ENCODE peak calls at places on chromosomes 2 and 18, in ten cellular contexts. F is iPS DF 6.9, V is GM12865, D is brain microvascular endothelial cell, Z is hepatocyte, M is cardiac muscle cell, R is psoas muscle, U is H7, Y is lower leg skin, C is skeletal muscle cell. W is an unnamed sample.
A peak's percentile ranks its signal among the peaks of the same experiment; 100 is the strongest.

GRCh38 chr2:216551234-216551633 is 52.6 kb downstream of the RPL37A start:
- DNase-seq in F (no peak), V (no peak), D (peak; percentile 58), Z (no peak), M (peak; percentile 74), R (no peak), U (no peak), Y (no peak), C (peak; percentile 78), W (no peak)

GRCh38 chr18:28711096-28711495 is 534.2 kb upstream of the CDH2 start:
- DNase-seq in F (no peak), V (no peak), D (no peak), Z (no peak), M (no peak), R (no peak), U (no peak), Y (no peak), C (no peak), W (no peak)

GRCh38 chr2:64607381-64607780 is 46.3 kb downstream of the SERTAD2 start:
- DNase-seq in F (no peak), V (no peak), D (no peak), Z (no peak), M (no peak), R (no peak), U (no peak), Y (no peak), C (no peak), W (no peak)

GRCh38 chr18:2536493-2536892 is 34.8 kb downstream of the METTL4 start:
- DNase-seq in F (no peak), V (no peak), D (peak; percentile 92), Z (peak; percentile 44), M (peak; percentile 72), R (no peak), U (no peak), Y (no peak), C (peak; percentile 64), W (no peak)

GRCh38 chr2:15941970-15942710 is 1.8 kb downstream of the MYCN start:
- DNase-seq in F (no peak), V (no peak), D (no peak), Z (peak; percentile 41), M (no peak), R (no peak), U (peak; percentile 79), Y (no peak), C (no peak), W (no peak)

GRCh38 chr2:205767617-205768016 is 85.3 kb downstream of the NRP2 start:
- DNase-seq in F (no peak), V (no peak), D (no peak), Z (no peak), M (no peak), R (no peak), U (no peak), Y (no peak), C (no peak), W (no peak)

GRCh38 chr2:188292446-188293239 is 969 bp downstream of the GULP1 start:
- DNase-seq in F (no peak), V (no peak), D (peak; percentile 66), Z (peak; percentile 90), M (peak; percentile 83), R (peak; percentile 79), U (peak; percentile 81), Y (peak; percentile 53), C (peak; percentile 55), W (peak; percentile 59)

GRCh38 chr2:170930132-170931109 is 1.4 kb downstream of the GORASP2 start:
- DNase-seq in F (no peak), V (peak; percentile 88), D (peak; percentile 14), Z (peak; percentile 48), M (peak; percentile 13), R (no peak), U (peak; percentile 28), Y (peak; percentile 22), C (no peak), W (no peak)

GRCh38 chr2:176161041-176161785 is 4.1 kb downstream of the HOXD3 start:
- DNase-seq in F (no peak), V (no peak), D (no peak), Z (no peak), M (no peak), R (no peak), U (no peak), Y (no peak), C (no peak), W (no peak)

GRCh38 chr18:48893559-48894265 is 57.1 kb downstream of the SMAD7 start:
- DNase-seq in F (no peak), V (no peak), D (no peak), Z (no peak), M (no peak), R (no peak), U (no peak), Y (no peak), C (no peak), W (no peak)

GRCh38 chr18:49100226-49100968 is 149.6 kb upstream of the SMAD7 start:
- DNase-seq in F (no peak), V (no peak), D (peak; percentile 62), Z (peak; percentile 61), M (peak; percentile 42), R (no peak), U (no peak), Y (no peak), C (peak; percentile 28), W (no peak)

GRCh38 chr2:238097988-238098853 is 1.9 kb upstream of the ESPNL start:
- DNase-seq in F (no peak), V (peak; percentile 97), D (no peak), Z (peak; percentile 35), M (peak; percentile 72), R (peak; percentile 52), U (peak; percentile 97), Y (peak; percentile 33), C (peak; percentile 4), W (no peak)

GRCh38 chr2:236204953-236205352 is 36.8 kb upstream of the GBX2 start:
- DNase-seq in F (no peak), V (no peak), D (no peak), Z (no peak), M (no peak), R (no peak), U (no peak), Y (no peak), C (no peak), W (no peak)

DNA sequence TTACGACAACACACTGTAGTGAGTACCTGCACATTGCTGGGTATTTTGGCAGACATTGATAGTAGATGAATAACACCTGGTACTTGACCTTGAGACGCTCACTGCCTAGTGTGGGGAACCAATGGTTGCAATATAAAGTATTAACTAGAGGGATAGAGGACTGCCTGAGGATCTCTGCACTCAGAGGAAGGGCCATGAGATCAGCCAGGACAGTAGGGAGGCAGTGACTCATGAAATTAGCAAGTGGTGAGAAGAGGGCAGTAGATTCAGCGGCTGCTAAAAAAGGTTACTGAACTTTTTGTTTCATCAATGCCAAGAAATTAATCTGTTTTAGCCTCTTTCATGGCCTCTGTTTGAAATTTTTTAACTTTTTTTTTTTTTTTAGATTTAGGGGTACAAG is 250.8 kb upstream of the TCF4 start:
- DNase-seq in F (no peak), V (no peak), D (peak; percentile 25), Z (no peak), M (peak; percentile 47), R (no peak), U (no peak), Y (no peak), C (no peak), W (no peak)
- H3K4me3 ChIP-seq in F (no peak overlapping the region), V (no peak overlapping the region), D (no peak overlapping the region), Z (no peak overlapping the region), M (no peak overlapping the region), R (no peak overlapping the region), U (no peak overlapping the region), Y (no peak overlapping the region), C (no peak overlapping the region), W (no peak overlapping the region)

GRCh38 chr18:78979058-78979680 is 449 bp upstream of the SALL3 start:
- DNase-seq in F (no peak), V (no peak), D (no peak), Z (no peak), M (peak; percentile 43), R (no peak), U (peak; percentile 96), Y (no peak), C (no peak), W (no peak)
- H3K4me3 ChIP-seq in F (peak overlapping the region; percentile 96), V (no peak overlapping the region), D (no peak overlapping the region), Z (no peak overlapping the region), M (peak overlapping the region; percentile 33), R (peak overlapping the region; percentile 47), U (peak overlapping the region; percentile 53), Y (no peak overlapping the region), C (no peak overlapping the region), W (no peak overlapping the region)

DNA sequence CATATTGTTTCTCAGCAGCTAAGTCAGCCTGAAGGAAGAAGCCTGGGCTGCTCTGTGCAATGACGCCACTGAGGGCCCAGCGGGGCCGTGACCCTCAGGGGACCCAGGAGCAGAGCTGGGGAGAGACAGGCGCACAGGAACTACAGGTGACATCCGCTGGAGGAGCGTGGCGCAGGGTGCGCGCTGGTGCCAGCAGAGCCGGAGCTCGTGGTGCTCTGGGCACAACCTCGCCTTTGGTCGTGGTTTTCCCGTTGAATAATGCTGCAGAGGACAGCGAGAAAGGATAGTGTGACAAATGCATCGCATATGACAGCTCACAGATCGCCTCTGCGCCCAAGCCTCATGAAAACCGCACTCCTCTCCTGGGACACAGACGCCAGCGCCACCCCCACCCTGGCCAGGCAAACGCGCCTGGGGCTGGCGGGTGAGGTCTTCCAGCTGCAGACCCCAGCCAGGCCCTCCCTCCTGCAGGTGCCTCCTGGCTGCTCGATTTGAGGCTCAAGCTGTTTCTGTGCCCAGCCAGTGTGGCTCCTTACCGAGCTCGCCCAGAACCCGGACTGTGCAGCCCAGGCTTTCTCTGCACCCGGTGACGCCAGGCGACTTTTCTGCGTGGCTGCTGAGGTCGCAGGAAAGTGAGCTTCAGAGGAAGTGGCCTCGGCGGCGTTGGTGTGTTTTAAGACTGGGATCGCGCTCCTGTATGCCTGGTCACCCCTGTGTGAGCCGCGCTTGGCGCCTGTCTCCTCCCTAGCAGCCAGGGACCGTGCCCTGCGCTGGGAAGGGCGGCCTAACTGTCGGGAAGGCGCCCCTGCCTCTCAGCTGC is 583.1 kb upstream of the HS6ST1 start:
- DNase-seq in F (no peak), V (no peak), D (no peak), Z (no peak), M (peak; percentile 0), R (no peak), U (no peak), Y (no peak), C (no peak), W (no peak)
- H3K4me3 ChIP-seq in F (no peak overlapping the region), V (no peak overlapping the region), D (no peak overlapping the region), Z (no peak overlapping the region), M (no peak overlapping the region), R (peak overlapping the region; percentile 47), U (no peak overlapping the region), Y (no peak overlapping the region), C (no peak overlapping the region), W (no peak overlapping the region)

GRCh38 chr18:74241970-74242369 is 49.8 kb downstream of the CYB5A start:
- DNase-seq in F (no peak), V (no peak), D (no peak), Z (no peak), M (no peak), R (no peak), U (no peak), Y (no peak), C (no peak), W (no peak)
- H3K4me3 ChIP-seq in F (no peak overlapping the region), V (no peak overlapping the region), D (no peak overlapping the region), Z (no peak overlapping the region), M (no peak overlapping the region), R (no peak overlapping the region), U (no peak overlapping the region), Y (no peak overlapping the region), C (no peak overlapping the region), W (no peak overlapping the region)

GRCh38 chr2:27965841-27966240 is 75.3 kb downstream of the BABAM2 start:
- DNase-seq in F (no peak), V (no peak), D (no peak), Z (no peak), M (no peak), R (no peak), U (no peak), Y (no peak), C (no peak), W (no peak)
- H3K4me3 ChIP-seq in F (no peak overlapping the region), V (no peak overlapping the region), D (no peak overlapping the region), Z (no peak overlapping the region), M (no peak overlapping the region), R (no peak overlapping the region), U (no peak overlapping the region), Y (no peak overlapping the region), C (no peak overlapping the region), W (no peak overlapping the region)

W was measured in breast epithelium.